ENCODE peak calls at places on chromosome 6, in five cellular contexts. X is T-cell, S is GM03348, U is lower lobe of right lung, Q is heart right ventricle. D is an unnamed sample.

GRCh38 chr6:6003334-6004146 is 3.2 kb downstream of the NRN1 start:
- DNase-seq in S (peak), X (no peak), Q (peak), U (peak), D (no peak)

GRCh38 chr6:67252663-67253062 is 1382.4 kb upstream of the ADGRB3 start:
- DNase-seq in S (no peak), Q (no peak), X (no peak), U (no peak), D (no peak)

GRCh38 chr6:26185004-26185403 is 97.8 kb downstream of the HFE start:
- DNase-seq in X (no peak), S (no peak), U (no peak), Q (no peak), D (no peak)

GRCh38 chr6:44442235-44442634 is 54.7 kb downstream of the CDC5L start:
- DNase-seq in U (no peak), X (no peak), Q (no peak), S (no peak), D (no peak)

GRCh38 chr6:72691298-72691697 is 69.4 kb downstream of the KCNQ5 start:
- DNase-seq in U (no peak), Q (no peak), S (no peak), X (no peak), D (no peak)

GRCh38 chr6:130362128-130362527 is 3.7 kb upstream of the TMEM200A start:
- DNase-seq in X (no peak), S (no peak), Q (no peak), U (no peak), D (no peak)

GRCh38 chr6:106823732-106824351 is 150.7 kb downstream of the CD24 start:
- DNase-seq in X (no peak), Q (no peak), S (no peak), U (peak), D (no peak)

GRCh38 chr6:112468359-112468758 is 121.2 kb downstream of the RFPL4B start:
- DNase-seq in X (no peak), S (peak), Q (no peak), U (no peak), D (no peak)

GRCh38 chr6:83970582-83970981 is 63.0 kb upstream of the MRAP2 start:
- DNase-seq in X (no peak), U (no peak), Q (no peak), S (no peak), D (no peak)

GRCh38 chr6:158787395-158787794 is 31.8 kb downstream of the EZR start:
- DNase-seq in X (no peak), S (no peak), Q (no peak), U (no peak), D (no peak)

GRCh38 chr6:39309942-39310531 is 4.2 kb downstream of the KCNK17 start:
- DNase-seq in S (peak), Q (peak), U (peak), X (peak), D (peak)

GRCh38 chr6:73694711-73695411 is 1.1 kb upstream of the CD109 start:
- DNase-seq in X (no peak), U (no peak), Q (no peak), S (peak), D (no peak)

GRCh38 chr6:50825375-50826036 is 6.8 kb downstream of the TFAP2B start:
- DNase-seq in U (no peak), S (no peak), X (no peak), Q (no peak), D (no peak)

GRCh38 chr6:88868559-88868860 is 94.9 kb downstream of the RNGTT start:
- DNase-seq in U (no peak), X (no peak), Q (no peak), S (no peak), D (no peak)